ENCODE peak calls at places on chromosomes 6 and 20, in eight cellular contexts. S is HCT116, J is breast epithelium, T is adrenal gland, R is body of pancreas, G is upper lobe of left lung, U is IMR-90, X is tibial nerve. D is an unnamed sample.
A peak's percentile ranks its signal among the peaks of the same experiment; 100 is the strongest.

GRCh38 chr6:47090881-47091280 is 48.7 kb upstream of the ADGRF1 start:
- DNase-seq in S (no peak), J (no peak), T (no peak), R (no peak), G (no peak), U (no peak), X (no peak), D (no peak)

GRCh38 chr6:14921170-14921569 is 324.7 kb upstream of the JARID2 start:
- DNase-seq in S (no peak), J (no peak), T (peak; percentile 83), R (peak; percentile 41), G (peak; percentile 84), U (peak; percentile 12), X (no peak), D (no peak)

GRCh38 chr6:157823001-157823522 is at the start of gene SNX9:
- DNase-seq in S (peak; percentile 29), J (peak; percentile 77), T (peak; percentile 86), R (peak; percentile 84), G (peak; percentile 95), U (peak; percentile 72), X (peak; percentile 51), D (peak; percentile 74)

GRCh38 chr20:53826597-53827291 is 233.1 kb upstream of the ZNF217 start:
- DNase-seq in S (no peak), J (no peak), T (no peak), R (no peak), G (no peak), U (peak; percentile 18), X (no peak), D (no peak)

GRCh38 chr20:24045621-24046020 is 57.0 kb upstream of the GGTLC1 start:
- DNase-seq in S (no peak), J (no peak), T (no peak), R (no peak), G (no peak), U (no peak), X (no peak), D (no peak)

GRCh38 chr6:104887350-104887749 is 27.6 kb upstream of the HACE1 start:
- DNase-seq in S (no peak), J (no peak), T (no peak), R (no peak), G (no peak), U (peak; percentile 47), X (no peak), D (no peak)

GRCh38 chr6:106025655-106026054 is 60.5 kb upstream of the PRDM1 start:
- DNase-seq in S (no peak), J (no peak), T (no peak), R (no peak), G (no peak), U (peak; percentile 89), X (no peak), D (no peak)

GRCh38 chr20:1474817-1475603 is 8.4 kb upstream of the NSFL1C start:
- DNase-seq in S (no peak), J (no peak), T (no peak), R (no peak), G (no peak), U (no peak), X (no peak), D (no peak)

GRCh38 chr6:56752534-56752933 is 109.8 kb upstream of the DST start:
- DNase-seq in S (no peak), J (no peak), T (no peak), R (no peak), G (no peak), U (peak; percentile 38), X (no peak), D (no peak)

GRCh38 chr6:27867051-27867940 is 44.9 kb downstream of the OR2B2 start:
- DNase-seq in S (no peak), J (peak; percentile 78), T (peak; percentile 60), R (peak; percentile 27), G (peak; percentile 91), U (peak; percentile 78), X (no peak), D (no peak)
- TF ChIP-seq POLR2A in S (no peak), J (peak; percentile 9), T (peak; percentile 56), R (no peak), G (peak; percentile 78), U (peak; percentile 93), X (no peak), D (peak; percentile 36)

GRCh38 chr6:129694036-129694435 is 15.9 kb downstream of the ARHGAP18 start:
- DNase-seq in S (no peak), J (no peak), T (no peak), R (no peak), G (no peak), U (no peak), X (no peak), D (no peak)

GRCh38 chr6:129696028-129696418 is 14.0 kb downstream of the ARHGAP18 start:
- DNase-seq in S (no peak), J (no peak), T (no peak), R (no peak), G (no peak), U (no peak), X (no peak), D (no peak)

GRCh38 chr6:129697788-129698187 is 12.2 kb downstream of the ARHGAP18 start:
- DNase-seq in S (no peak), J (no peak), T (no peak), R (no peak), G (no peak), U (no peak), X (no peak), D (no peak)

GRCh38 chr6:129696843-129697242 is 13.1 kb downstream of the ARHGAP18 start:
- DNase-seq in S (no peak), J (no peak), T (no peak), R (no peak), G (no peak), U (no peak), X (no peak), D (no peak)

GRCh38 chr6:129695373-129696027 is 14.5 kb downstream of the ARHGAP18 start:
- DNase-seq in S (no peak), J (no peak), T (no peak), R (no peak), G (no peak), U (no peak), X (no peak), D (no peak)
- TF ChIP-seq POLR2A in S (no peak), J (no peak), T (no peak), R (no peak), G (no peak), U (no peak), X (no peak), D (no peak)

DNA sequence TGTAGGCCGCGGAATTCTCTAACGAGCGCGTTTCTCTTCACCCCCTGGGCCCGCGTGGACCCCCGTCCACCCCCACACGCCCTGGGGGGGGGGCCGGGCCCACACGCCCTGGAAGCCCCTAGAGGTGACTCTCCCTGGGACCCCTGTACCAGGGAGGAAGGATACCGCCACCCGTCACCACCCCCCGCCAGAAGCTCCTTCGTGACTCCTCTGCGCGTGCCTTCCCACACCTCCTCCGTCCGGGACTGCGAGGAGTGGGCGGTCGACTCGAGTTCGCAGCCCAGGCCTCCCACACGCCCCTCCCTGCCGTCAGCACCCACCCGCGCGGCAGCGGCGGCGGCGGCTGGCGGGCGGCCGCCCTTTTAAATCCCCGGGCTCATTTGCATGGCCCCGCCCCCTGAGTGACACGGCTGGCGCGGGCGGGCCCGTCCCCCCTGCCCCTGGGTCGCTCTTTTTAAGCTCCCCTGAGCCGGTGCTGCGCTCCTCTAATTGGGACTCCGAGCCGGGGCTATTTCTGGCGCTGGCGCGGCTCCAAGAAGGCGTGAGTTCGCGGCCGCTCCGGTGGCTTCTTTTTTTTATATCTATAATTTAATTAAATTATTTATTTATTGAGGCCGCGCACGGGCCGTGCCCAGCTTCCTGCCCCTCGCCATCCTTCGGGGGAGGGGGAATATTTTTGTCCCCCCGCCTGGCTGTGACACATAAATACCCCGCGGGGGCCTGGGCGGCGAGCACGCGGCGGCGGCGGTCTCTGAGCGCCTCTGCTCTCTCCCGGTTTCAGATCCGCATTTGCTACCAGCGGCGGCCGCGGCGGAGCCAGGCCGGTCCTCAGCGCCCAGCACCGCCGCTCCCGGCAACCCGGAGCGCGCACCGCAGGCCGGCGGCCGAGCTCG is at the start of gene HMGA1:
- DNase-seq in S (no peak), J (peak; percentile 86), T (peak; percentile 86), R (peak; percentile 90), G (peak; percentile 96), U (peak; percentile 86), X (peak; percentile 70), D (peak; percentile 88)
- TF ChIP-seq POLR2A in S (peak; percentile 98), J (peak; percentile 72), T (peak; percentile 73), R (peak; percentile 68), G (peak; percentile 99), U (peak; percentile 97), X (peak; percentile 85), D (peak; percentile 98)

GRCh38 chr6:32107447-32107846 is 1.7 kb downstream of the TNXB start:
- DNase-seq in S (no peak), J (no peak), T (no peak), R (no peak), G (no peak), U (no peak), X (no peak), D (no peak)
- TF ChIP-seq POLR2A in S (no peak), J (no peak), T (no peak), R (no peak), G (no peak), U (no peak), X (no peak), D (no peak)

DNA sequence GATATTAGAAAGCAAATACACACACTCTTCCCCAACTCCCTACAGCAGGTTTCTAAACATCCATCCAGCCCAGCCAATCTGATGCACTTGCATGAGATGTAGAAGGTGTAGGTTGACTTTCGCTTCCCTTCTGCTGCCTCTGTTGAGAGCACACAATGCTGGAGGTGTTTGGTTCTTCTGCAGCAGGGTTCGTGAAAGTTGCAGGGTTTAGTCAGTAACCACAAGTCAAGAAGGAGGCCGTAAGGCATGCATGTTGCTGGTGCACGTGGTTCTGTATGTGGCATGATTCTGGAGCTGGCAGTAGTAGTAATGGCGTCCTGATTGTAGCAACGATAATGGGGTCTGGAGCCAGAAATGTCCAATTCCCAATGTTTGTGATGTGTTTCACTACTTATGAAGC is 53.0 kb downstream of the DEK start:
- DNase-seq in S (no peak), J (no peak), T (no peak), R (no peak), G (no peak), U (no peak), X (no peak), D (no peak)
- TF ChIP-seq POLR2A in S (no peak), J (no peak), T (no peak), R (no peak), G (no peak), U (no peak), X (no peak), D (no peak)

DNA sequence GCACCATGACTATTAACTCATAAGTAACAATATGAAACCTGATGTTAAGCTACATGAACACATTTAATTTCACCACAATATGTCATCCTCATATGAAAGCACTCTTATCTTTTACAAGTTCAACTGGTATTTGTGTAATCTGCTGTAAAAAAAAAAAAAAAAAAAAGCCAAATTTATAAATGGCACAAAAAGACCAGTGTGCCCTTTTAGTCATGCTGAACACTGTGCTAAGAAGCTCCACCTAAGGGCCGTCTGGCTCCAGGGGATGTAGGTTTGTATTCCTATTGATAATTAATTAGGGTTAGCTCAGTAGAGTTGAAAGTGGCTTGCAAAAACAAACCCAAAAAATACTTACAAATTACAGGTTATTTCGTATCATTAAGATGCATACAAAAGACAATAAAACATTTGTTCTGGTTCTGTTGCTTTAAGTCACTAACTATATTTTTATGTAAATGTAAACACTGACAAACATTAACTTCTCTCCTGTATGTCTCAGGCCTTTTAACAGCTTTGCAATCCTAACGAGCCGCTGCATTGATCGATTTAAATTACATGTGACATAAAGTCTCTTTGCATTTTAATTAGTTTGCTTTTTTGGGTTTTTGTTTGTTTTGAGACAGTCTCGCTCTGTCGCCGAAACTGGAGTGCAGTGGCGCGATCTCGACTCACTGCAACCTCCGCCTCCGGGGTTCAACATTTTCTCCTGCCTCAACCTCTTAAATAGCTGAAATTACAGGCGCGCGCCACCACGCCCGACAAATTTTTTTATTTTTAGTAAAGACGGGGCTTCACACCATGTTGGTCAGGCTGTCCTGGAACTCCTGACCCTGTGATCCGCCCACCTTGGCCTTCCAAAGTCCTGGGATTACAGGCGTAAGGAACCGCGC is 110.8 kb downstream of the HFE start:
- DNase-seq in S (peak; percentile 35), J (no peak), T (peak; percentile 60), R (peak; percentile 19), G (no peak), U (peak; percentile 27), X (no peak), D (peak; percentile 39)
- TF ChIP-seq POLR2A in S (peak; percentile 84), J (no peak), T (no peak), R (no peak), G (no peak), U (peak; percentile 50), X (no peak), D (no peak)

D was measured in prostate gland.